ENCODE peak calls at places on chromosomes 6 and 20, in seven cellular contexts. W is heart left ventricle, Z is GM12878, R is A549, H is HCT116, G is IMR-90, M is right lobe of liver. I is an unnamed sample.

GRCh38 chr6:140897349-140897748 is 1235.4 kb upstream of the GJE1 start:
- ATAC-seq in H (peak), M (no peak), Z (peak), W (no peak), R (no peak), G (no peak), I (no peak)

GRCh38 chr6:71394001-71394432 is 105.4 kb downstream of the OGFRL1 start:
- ATAC-seq in Z (no peak), G (peak), R (peak), M (peak), W (peak), H (no peak), I (peak)

GRCh38 chr6:28377879-28378278 is 21.7 kb downstream of the ZSCAN12 start:
- ATAC-seq in H (no peak), G (no peak), R (no peak), Z (no peak), M (no peak), W (no peak), I (no peak)

GRCh38 chr20:25364180-25364788 is 26.4 kb downstream of the ABHD12 start:
- ATAC-seq in R (no peak), Z (no peak), G (no peak), H (no peak), M (no peak), W (no peak), I (no peak)

GRCh38 chr6:17390276-17390675 is 3.1 kb upstream of the CAP2 start:
- ATAC-seq in H (no peak), Z (no peak), M (no peak), G (no peak), W (no peak), R (no peak), I (no peak)

GRCh38 chr6:111679126-111679525 is 73.4 kb upstream of the TRAF3IP2 start:
- ATAC-seq in R (no peak), G (no peak), W (no peak), H (no peak), Z (no peak), M (peak), I (no peak)

GRCh38 chr6:49606696-49607390 is 29.8 kb downstream of the RHAG start:
- ATAC-seq in M (peak), G (peak), W (no peak), R (peak), H (peak), Z (peak), I (peak)

GRCh38 chr6:14505391-14505790 is 387.8 kb downstream of the CD83 start:
- ATAC-seq in Z (no peak), W (no peak), M (no peak), R (no peak), H (no peak), G (no peak), I (no peak)

GRCh38 chr6:37696841-37697735 is 595 bp downstream of the MDGA1 start:
- ATAC-seq in R (peak), M (peak), W (no peak), G (peak), H (peak), Z (peak), I (peak)

GRCh38 chr20:52010541-52010940 is 181.0 kb downstream of the ZFP64 start:
- ATAC-seq in W (no peak), M (no peak), G (no peak), R (no peak), Z (no peak), H (no peak), I (no peak)

GRCh38 chr20:6735913-6736845 is 31.3 kb upstream of the BMP2 start:
- ATAC-seq in R (no peak), G (no peak), Z (peak), M (no peak), W (peak), H (no peak), I (no peak)

GRCh38 chr6:4736371-4736873 is 39.8 kb upstream of the CDYL start:
- ATAC-seq in G (no peak), W (no peak), Z (no peak), R (no peak), H (no peak), M (no peak), I (no peak)

GRCh38 chr6:28944412-28945006 is 20.7 kb upstream of the TRIM27 start:
- ATAC-seq in W (peak), M (peak), H (no peak), R (peak), G (peak), Z (peak), I (peak)

GRCh38 chr6:16154904-16155303 is 26.0 kb downstream of the MYLIP start:
- ATAC-seq in M (no peak), H (no peak), W (peak), G (peak), Z (no peak), R (no peak), I (peak)

GRCh38 chr20:50015993-50016770 is 33.4 kb downstream of the SNAI1 start:
- ATAC-seq in Z (no peak), H (no peak), M (peak), W (no peak), R (peak), G (peak), I (no peak)

GRCh38 chr20:23135449-23136447 is 49.6 kb upstream of the CD93 start:
- ATAC-seq in G (no peak), M (peak), H (no peak), Z (no peak), R (no peak), W (no peak), I (peak)

GRCh38 chr20:45432294-45432693 is 16.4 kb downstream of the PIGT start:
- ATAC-seq in R (no peak), H (no peak), G (no peak), W (no peak), M (no peak), Z (peak), I (no peak)

GRCh38 chr6:113526995-113527394 is 330.1 kb upstream of the MARCKS start:
- ATAC-seq in G (no peak), H (no peak), Z (no peak), W (peak), R (no peak), M (peak), I (no peak)

GRCh38 chr6:11404845-11405244 is 132.7 kb upstream of the TMEM170B start:
- ATAC-seq in W (no peak), G (no peak), R (no peak), Z (peak), M (peak), H (no peak), I (no peak)

GRCh38 chr6:151434369-151434768 is 17.6 kb downstream of the RMND1 start:
- ATAC-seq in G (no peak), R (no peak), W (no peak), M (no peak), H (no peak), Z (peak), I (no peak)
- TF ChIP-seq POLR2A in G (no peak), R (no peak), W (no peak), M (no peak), H (no peak), Z (no peak), I (no peak)

DNA sequence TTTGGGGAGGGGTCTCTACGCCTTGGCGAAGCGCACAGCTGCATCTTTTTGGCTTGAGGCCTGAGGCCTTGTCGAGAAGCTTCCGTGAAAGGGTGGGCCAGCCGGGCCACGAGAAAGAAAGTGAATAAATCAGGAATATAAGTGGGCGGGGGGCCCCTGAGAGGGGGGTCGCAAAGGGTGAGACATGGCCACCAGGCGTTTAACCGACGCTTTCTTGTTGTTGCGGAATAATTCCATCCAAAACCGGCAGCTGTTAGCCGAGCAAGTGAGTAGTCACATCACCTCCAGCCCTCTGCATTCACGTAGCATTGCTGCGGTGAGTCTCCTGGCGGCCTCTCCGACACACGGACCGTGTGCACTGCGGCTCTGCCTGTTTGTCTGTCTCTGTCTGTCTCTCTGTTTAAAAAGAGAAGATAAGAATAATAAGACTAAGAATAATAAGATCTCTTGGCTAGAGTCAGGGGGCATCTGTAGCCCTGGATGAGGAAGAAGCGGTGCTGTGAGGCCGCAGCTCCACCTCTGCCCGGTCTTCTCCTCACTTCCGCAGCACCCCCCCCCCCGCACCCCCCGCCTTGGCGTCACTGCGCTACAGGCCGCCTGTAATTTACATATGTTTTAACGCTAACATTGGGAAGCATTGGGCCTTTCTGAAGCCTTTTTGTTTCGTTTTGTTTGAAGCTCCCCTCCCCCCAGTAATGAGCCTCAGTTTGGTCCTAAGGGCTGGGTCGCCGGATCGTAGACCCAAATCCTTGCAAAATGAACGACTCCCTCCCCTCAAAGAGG is 931 bp downstream of the STX16 start:
- ATAC-seq in Z (peak), G (peak), W (peak), H (peak), M (peak), R (peak), I (no peak)
- TF ChIP-seq POLR2A in Z (peak), G (no peak), W (no peak), H (no peak), M (peak), R (no peak), I (no peak)

DNA sequence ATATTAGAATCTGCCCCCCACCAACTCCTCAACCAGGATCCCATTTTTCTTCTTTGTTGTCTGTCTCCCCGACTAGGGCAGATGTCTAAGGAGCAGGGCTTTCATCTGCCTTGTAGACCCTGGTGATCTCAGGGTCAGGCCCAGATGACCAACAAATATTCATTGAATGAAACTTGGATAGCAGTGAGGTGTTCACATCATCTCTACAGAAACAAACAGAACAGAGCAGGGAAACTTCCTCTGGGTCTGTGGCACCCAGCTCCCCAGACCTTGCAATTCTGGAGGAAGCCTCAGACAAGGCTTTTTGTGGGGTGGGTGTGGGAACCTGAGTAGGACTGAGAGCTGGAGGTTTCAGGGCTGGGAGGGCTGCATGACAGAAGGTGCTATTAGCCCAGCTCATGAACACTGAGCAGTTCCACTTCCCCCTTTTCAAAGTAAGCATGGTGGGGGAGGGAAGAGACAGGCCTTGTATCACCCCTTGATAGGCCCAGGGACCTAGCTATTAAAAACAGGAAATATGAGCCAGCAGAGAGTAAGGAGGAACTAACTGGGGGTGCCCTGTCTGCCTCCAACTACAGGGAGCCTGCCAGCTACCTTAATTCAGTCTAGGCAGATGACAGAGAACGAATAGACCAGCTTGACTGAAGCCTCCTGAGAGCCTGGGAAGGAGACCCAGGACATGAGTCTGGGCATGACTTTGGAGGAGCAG is 37.3 kb upstream of the TOP1 start:
- ATAC-seq in W (peak), R (no peak), G (peak), H (no peak), M (peak), Z (peak), I (peak)
- TF ChIP-seq POLR2A in W (no peak), R (no peak), G (no peak), H (no peak), M (peak), Z (peak), I (no peak)

GRCh38 chr6:161844804-161845203 is 570.9 kb upstream of the AGPAT4 start:
- ATAC-seq in W (no peak), M (no peak), Z (no peak), H (no peak), R (no peak), G (no peak), I (no peak)
- TF ChIP-seq POLR2A in W (no peak), M (no peak), Z (no peak), H (no peak), R (no peak), G (no peak), I (no peak)

DNA sequence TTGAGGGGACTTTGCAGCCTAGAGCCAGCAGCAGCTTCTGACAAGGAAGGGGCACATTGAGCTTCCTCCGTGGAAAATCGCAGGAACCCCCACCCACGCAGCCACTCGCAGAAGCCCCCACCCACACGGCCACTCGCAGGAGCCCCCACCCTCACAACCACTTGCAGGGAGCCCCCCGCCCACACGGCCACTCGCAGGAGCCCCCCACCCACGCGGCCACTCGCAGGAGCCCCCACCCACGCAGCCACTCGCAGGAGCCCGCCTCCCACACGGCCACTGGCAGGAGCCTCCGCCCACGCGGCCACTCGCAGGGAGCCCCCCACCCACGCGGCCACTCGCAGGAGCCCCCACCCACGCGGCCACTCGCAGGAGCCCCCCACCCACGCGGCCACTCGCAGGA is 228.4 kb upstream of the CDH4 start:
- ATAC-seq in M (no peak), G (no peak), W (no peak), Z (no peak), R (no peak), H (no peak), I (no peak)
- TF ChIP-seq POLR2A in M (no peak), G (no peak), W (no peak), Z (no peak), R (no peak), H (no peak), I (no peak)

DNA sequence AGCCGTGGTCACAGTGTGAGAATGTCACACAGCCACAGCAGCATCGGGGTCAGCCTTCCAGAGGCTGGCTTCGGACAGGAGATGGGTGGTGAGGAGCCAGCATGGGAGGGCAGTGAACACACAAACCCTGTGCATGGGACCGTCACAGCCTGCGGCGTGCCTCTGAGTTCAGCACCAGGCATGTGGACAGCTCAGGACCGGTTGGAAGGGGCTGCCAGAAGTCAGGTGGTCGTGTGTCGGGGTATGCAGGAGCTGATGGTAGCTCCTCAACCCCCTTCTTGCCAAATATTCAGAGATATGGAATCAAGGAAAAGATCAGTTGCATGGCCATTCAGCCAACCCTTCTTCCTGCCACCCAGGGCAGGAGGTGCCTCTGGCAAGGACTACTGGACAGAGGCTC is 28.2 kb downstream of the MYT1 start:
- ATAC-seq in R (no peak), W (no peak), G (no peak), H (no peak), Z (no peak), M (no peak), I (no peak)
- TF ChIP-seq POLR2A in R (no peak), W (no peak), G (no peak), H (no peak), Z (no peak), M (no peak), I (no peak)

GRCh38 chr6:154510144-154510905 is at the start of gene CNKSR3:
- ATAC-seq in R (peak), W (peak), G (peak), M (peak), Z (peak), H (peak), I (peak)
- TF ChIP-seq POLR2A in R (peak), W (peak), G (peak), M (peak), Z (no peak), H (peak), I (peak)

I was measured in gastroesophageal sphincter.